ENCODE peak calls at places on chromosomes 13 and 19, in seven cellular contexts. K is neural progenitor cell, B is endodermal cell, M is body of pancreas, T is GM12865, N is transverse colon, E is SK-N-SH. U is an unnamed sample.

GRCh38 chr19:3838661-3839060 is 30.2 kb downstream of the ZFR2 start:
- DNase-seq in K (no peak), B (no peak), M (no peak), T (no peak), N (no peak), E (peak; percentile 20), U (no peak)

GRCh38 chr19:2484178-2484937 is 8.4 kb downstream of the GADD45B start:
- DNase-seq in K (no peak), B (no peak), M (no peak), T (no peak), N (no peak), E (no peak), U (no peak)

GRCh38 chr19:18847516-18848463 is 16.0 kb downstream of the UPF1 start:
- DNase-seq in K (no peak), B (no peak), M (no peak), T (no peak), N (no peak), E (peak; percentile 84), U (no peak)

GRCh38 chr19:35347930-35348298 is 212 bp downstream of the FFAR1 start:
- DNase-seq in K (no peak), B (peak; percentile 16), M (no peak), T (no peak), N (no peak), E (no peak), U (no peak)

GRCh38 chr13:74825170-74825948 is 656.6 kb downstream of the TBC1D4 start:
- DNase-seq in K (peak; percentile 79), B (no peak), M (no peak), T (no peak), N (no peak), E (no peak), U (no peak)

GRCh38 chr19:15810335-15810734 is 5.1 kb downstream of the OR10H1 start:
- DNase-seq in K (no peak), B (no peak), M (no peak), T (peak; percentile 20), N (peak; percentile 46), E (no peak), U (no peak)

GRCh38 chr13:28805193-28805819 is 14.8 kb upstream of the MTUS2 start:
- DNase-seq in K (peak; percentile 52), B (peak; percentile 89), M (no peak), T (peak; percentile 49), N (no peak), E (peak; percentile 35), U (no peak)

GRCh38 chr13:30907167-30907761 is 1.2 kb downstream of the MEDAG start:
- DNase-seq in K (no peak), B (no peak), M (no peak), T (no peak), N (no peak), E (peak; percentile 52), U (no peak)

GRCh38 chr13:28440774-28441532 is 54.0 kb downstream of the FLT1 start:
- DNase-seq in K (no peak), B (no peak), M (no peak), T (no peak), N (no peak), E (no peak), U (no peak)

GRCh38 chr13:66778461-66778860 is 451.7 kb downstream of the PCDH9 start:
- DNase-seq in K (no peak), B (no peak), M (no peak), T (no peak), N (no peak), E (peak; percentile 2), U (no peak)

GRCh38 chr13:73000027-73000674 is 58.7 kb upstream of the KLF5 start:
- DNase-seq in K (no peak), B (no peak), M (no peak), T (peak; percentile 15), N (no peak), E (no peak), U (no peak)

GRCh38 chr19:16144216-16144581 is 714 bp downstream of the HSH2D start:
- DNase-seq in K (no peak), B (no peak), M (no peak), T (no peak), N (no peak), E (no peak), U (no peak)

GRCh38 chr13:49532593-49532992 is 36.8 kb downstream of the PHF11 start:
- DNase-seq in K (no peak), B (no peak), M (no peak), T (no peak), N (no peak), E (no peak), U (no peak)

GRCh38 chr13:50441141-50441540 is 402.4 kb downstream of the DLEU7 start:
- DNase-seq in K (no peak), B (no peak), M (no peak), T (no peak), N (no peak), E (no peak), U (no peak)

DNA sequence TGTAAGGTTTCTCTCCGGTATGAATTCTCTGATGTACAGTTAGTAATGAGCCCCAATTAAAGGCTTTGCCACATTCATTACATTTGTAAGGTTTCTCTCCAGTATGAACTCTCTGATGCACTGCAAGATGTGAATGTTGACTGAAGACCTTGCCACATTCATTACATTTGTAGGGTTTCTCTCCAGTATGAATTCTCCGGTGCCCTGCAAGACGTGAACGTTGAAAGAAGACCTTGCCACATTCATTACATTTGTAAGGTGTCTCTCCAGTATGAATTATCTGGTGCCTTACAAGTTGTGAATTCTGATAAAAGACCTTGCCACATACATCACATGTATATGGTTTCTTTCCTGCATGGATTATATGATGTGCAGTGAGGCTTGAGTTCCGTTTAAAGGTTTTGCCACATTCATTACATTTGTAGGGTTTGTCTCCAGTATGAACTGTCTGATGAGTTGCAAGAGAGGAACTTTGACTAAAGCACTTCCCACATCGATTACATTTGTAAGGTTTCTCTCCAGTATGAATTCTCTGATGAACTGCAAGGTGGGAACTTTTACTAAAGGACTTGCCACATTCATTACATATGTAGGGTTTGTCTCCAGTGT is 17.7 kb upstream of the ZNF432 start:
- DNase-seq in K (no peak), B (no peak), M (no peak), T (no peak), N (no peak), E (no peak), U (no peak)
- H3K4me3 ChIP-seq in K (no peak overlapping the region), B (peak overlapping the region; percentile 63), M (no peak overlapping the region), T (no peak overlapping the region), N (no peak overlapping the region), E (no peak overlapping the region), U (no peak overlapping the region)

GRCh38 chr13:60155978-60156377 is 7.8 kb downstream of the DIAPH3 start:
- DNase-seq in K (no peak), B (no peak), M (no peak), T (peak; percentile 14), N (no peak), E (no peak), U (no peak)
- TF ChIP-seq CTCF in K (no peak), B (peak; percentile 62), M (no peak), T (no peak), N (no peak), E (no peak), U (no peak)

GRCh38 chr19:45615795-45616708 is 14.0 kb upstream of the GPR4 start:
- DNase-seq in K (peak; percentile 99), B (peak; percentile 100), M (peak; percentile 97), T (peak; percentile 96), N (peak; percentile 94), E (peak; percentile 96), U (peak; percentile 88)

GRCh38 chr19:45621976-45622503 is 17.2 kb downstream of the EML2 start:
- DNase-seq in K (no peak), B (no peak), M (no peak), T (no peak), N (no peak), E (no peak), U (no peak)

GRCh38 chr19:45613926-45614725 is 12.1 kb upstream of the GPR4 start:
- DNase-seq in K (no peak), B (no peak), M (no peak), T (peak; percentile 88), N (peak; percentile 73), E (no peak), U (no peak)

GRCh38 chr19:45621389-45621788 is 17.8 kb downstream of the EML2 start:
- DNase-seq in K (no peak), B (no peak), M (no peak), T (no peak), N (no peak), E (no peak), U (no peak)

GRCh38 chr19:45616709-45617027 is 14.7 kb upstream of the GPR4 start:
- DNase-seq in K (no peak), B (peak; percentile 83), M (peak; percentile 33), T (no peak), N (no peak), E (no peak), U (no peak)
- H3K4me3 ChIP-seq in K (peak overlapping the region; percentile 55), B (peak overlapping the region; percentile 60), M (peak overlapping the region; percentile 7), T (no peak overlapping the region), N (no peak overlapping the region), E (no peak overlapping the region), U (no peak overlapping the region)

GRCh38 chr13:65638572-65639168 is 1591.5 kb downstream of the PCDH9 start:
- DNase-seq in K (peak; percentile 47), B (peak; percentile 53), M (no peak), T (peak; percentile 52), N (no peak), E (peak; percentile 0), U (no peak)
- TF ChIP-seq CTCF in K (peak; percentile 75), B (peak; percentile 84), M (peak; percentile 53), T (peak; percentile 62), N (peak; percentile 11), E (peak; percentile 81), U (no peak)

GRCh38 chr19:36514012-36514612 is 14.0 kb downstream of the ZNF260 start:
- DNase-seq in K (no peak), B (no peak), M (no peak), T (no peak), N (no peak), E (no peak), U (no peak)

DNA sequence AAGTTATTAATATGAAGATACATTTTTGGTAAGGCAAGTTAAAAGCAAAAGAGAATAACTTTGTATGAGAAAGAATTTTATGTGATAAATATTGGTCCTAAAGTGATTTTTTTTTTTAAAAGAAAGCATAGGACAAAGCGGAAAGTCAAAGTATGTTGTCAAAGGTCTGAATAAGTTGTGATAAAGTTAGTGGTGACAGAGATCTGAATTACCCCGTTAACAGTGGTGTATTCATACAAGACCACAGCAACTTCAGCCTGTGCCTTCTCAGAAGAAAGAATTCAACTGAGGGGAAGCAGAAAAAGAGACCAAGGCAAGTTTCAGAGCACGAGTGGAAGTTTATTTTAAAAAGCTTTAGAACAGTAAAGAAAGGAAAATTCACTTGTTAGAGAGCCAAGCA is 19.0 kb upstream of the ZNF566 start:
- DNase-seq in K (no peak), B (no peak), M (no peak), T (no peak), N (no peak), E (no peak), U (no peak)
- H3K4me3 ChIP-seq in K (no peak overlapping the region), B (peak overlapping the region; percentile 19), M (no peak overlapping the region), T (no peak overlapping the region), N (no peak overlapping the region), E (no peak overlapping the region), U (no peak overlapping the region)

DNA sequence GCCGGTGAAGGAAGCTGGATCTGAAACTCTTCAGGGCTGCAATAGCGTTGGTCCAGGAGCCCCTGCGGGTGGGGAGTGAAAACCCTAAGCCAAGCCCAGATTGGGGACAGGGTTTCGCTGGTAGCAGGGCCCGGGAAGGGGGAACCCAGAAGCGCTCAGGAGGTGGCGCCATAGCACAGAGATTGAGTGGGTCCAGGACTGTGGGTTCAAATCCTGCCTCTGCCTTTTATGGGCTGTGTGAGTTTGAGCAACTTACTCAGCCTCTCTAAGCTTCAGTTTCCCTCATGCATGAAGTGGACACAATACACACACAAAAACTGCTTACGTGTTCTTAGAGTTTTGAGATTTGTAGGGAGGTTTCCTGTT is 8.3 kb upstream of the SYCN start:
- DNase-seq in K (peak; percentile 71), B (peak; percentile 86), M (peak; percentile 46), T (peak; percentile 48), N (peak; percentile 26), E (peak; percentile 66), U (no peak)
- TF ChIP-seq CTCF in K (peak; percentile 63), B (peak; percentile 76), M (peak; percentile 42), T (peak; percentile 48), N (no peak), E (peak; percentile 45), U (no peak)

U was measured in ovary.